ENCODE peak calls at places on chromosomes 11 and 22, in seven cellular contexts. D, E, X, B, I, H and N are unnamed samples.

GRCh38 chr22:35218079-35218478 is 39.2 kb upstream of the HMGXB4 start:
- DNase-seq in D (peak; percentile 8), E (no peak), X (no peak), B (peak; percentile 80), I (no peak), H (no peak), N (no peak)

GRCh38 chr11:125075900-125076317 is 12.8 kb downstream of the SLC37A2 start:
- DNase-seq in D (no peak), E (no peak), X (peak; percentile 44), B (no peak), I (no peak), H (peak; percentile 60), N (no peak)

GRCh38 chr11:71545405-71545966 is 2.7 kb upstream of the KRTAP5-9 start:
- DNase-seq in D (no peak), E (no peak), X (no peak), B (no peak), I (no peak), H (no peak), N (no peak)

GRCh38 chr22:27913162-27913741 is 5.8 kb downstream of the PITPNB start:
- DNase-seq in D (peak; percentile 29), E (no peak), X (no peak), B (no peak), I (no peak), H (peak; percentile 81), N (peak; percentile 80)

GRCh38 chr11:134535029-134536025 is 123.3 kb upstream of the B3GAT1 start:
- DNase-seq in D (no peak), E (peak; percentile 16), X (peak; percentile 37), B (no peak), I (no peak), H (no peak), N (no peak)

GRCh38 chr11:120239713-120240640 is at the start of gene POU2F3:
- DNase-seq in D (no peak), E (peak; percentile 65), X (peak; percentile 79), B (no peak), I (no peak), H (no peak), N (peak; percentile 56)

GRCh38 chr11:93740031-93740801 is 1.1 kb downstream of the TAF1D start:
- DNase-seq in D (peak; percentile 56), E (no peak), X (no peak), B (peak; percentile 87), I (no peak), H (no peak), N (peak; percentile 81)

GRCh38 chr22:48940988-48941902 is 886.4 kb downstream of the BRD1 start:
- DNase-seq in D (no peak), E (peak; percentile 12), X (peak; percentile 37), B (no peak), I (no peak), H (no peak), N (no peak)

GRCh38 chr11:9639099-9639498 is 24.8 kb upstream of the SWAP70 start:
- DNase-seq in D (no peak), E (no peak), X (no peak), B (no peak), I (no peak), H (no peak), N (no peak)

GRCh38 chr11:67456068-67456705 is 1.0 kb downstream of the CABP4 start:
- DNase-seq in D (no peak), E (no peak), X (no peak), B (no peak), I (no peak), H (no peak), N (no peak)

GRCh38 chr22:38282397-38282796 is 9.6 kb upstream of the TMEM184B start:
- DNase-seq in D (peak; percentile 21), E (no peak), X (no peak), B (peak; percentile 74), I (no peak), H (peak; percentile 28), N (no peak)

GRCh38 chr22:37892566-37893338 is 13.3 kb upstream of the MICALL1 start:
- DNase-seq in D (no peak), E (no peak), X (no peak), B (no peak), I (no peak), H (no peak), N (no peak)

GRCh38 chr11:36127550-36127949 is 161.7 kb downstream of the COMMD9 start:
- DNase-seq in D (no peak), E (no peak), X (no peak), B (no peak), I (no peak), H (no peak), N (no peak)

GRCh38 chr11:128179049-128179448 is 408.3 kb downstream of the ETS1 start:
- DNase-seq in D (no peak), E (no peak), X (no peak), B (no peak), I (no peak), H (no peak), N (no peak)

DNA sequence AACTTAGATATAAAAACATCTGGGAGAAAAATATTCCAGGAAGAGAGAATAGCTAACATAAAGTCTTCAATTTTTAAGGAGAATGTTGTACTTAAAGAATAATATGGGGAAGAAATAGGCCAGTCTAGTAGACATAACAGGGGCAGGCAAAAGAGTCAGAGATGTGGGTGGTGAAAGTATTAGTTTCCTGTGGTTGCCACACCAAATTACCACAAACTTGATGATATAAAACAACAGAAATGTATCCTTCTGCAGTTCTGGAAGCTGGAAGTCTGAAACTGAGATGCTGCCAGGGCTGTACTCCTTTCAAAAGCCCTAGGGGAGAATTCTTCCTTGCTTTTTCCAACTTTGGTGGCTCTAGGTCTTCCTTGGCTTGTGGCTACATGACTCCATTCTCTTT is 1309.7 kb downstream of the LRRC4C start:
- DNase-seq in D (no peak), E (no peak), X (no peak), B (no peak), I (no peak), H (peak; percentile 21), N (no peak)
- H3K18ac ChIP-seq in D (no peak overlapping the region), E (no peak overlapping the region), X (no peak overlapping the region), B (no peak overlapping the region), I (no peak overlapping the region), H (no peak overlapping the region), N (no peak overlapping the region)

GRCh38 chr22:26308467-26308866 is 120.6 kb upstream of the ASPHD2 start:
- DNase-seq in D (no peak), E (no peak), X (no peak), B (no peak), I (no peak), H (no peak), N (no peak)

GRCh38 chr22:26303475-26303874 is 125.6 kb upstream of the ASPHD2 start:
- DNase-seq in D (no peak), E (no peak), X (no peak), B (no peak), I (no peak), H (no peak), N (no peak)

GRCh38 chr22:26310616-26311015 is 118.4 kb upstream of the ASPHD2 start:
- DNase-seq in D (no peak), E (no peak), X (no peak), B (no peak), I (no peak), H (no peak), N (no peak)

GRCh38 chr22:26302726-26303125 is 126.3 kb upstream of the ASPHD2 start:
- DNase-seq in D (no peak), E (no peak), X (no peak), B (no peak), I (no peak), H (no peak), N (no peak)

DNA sequence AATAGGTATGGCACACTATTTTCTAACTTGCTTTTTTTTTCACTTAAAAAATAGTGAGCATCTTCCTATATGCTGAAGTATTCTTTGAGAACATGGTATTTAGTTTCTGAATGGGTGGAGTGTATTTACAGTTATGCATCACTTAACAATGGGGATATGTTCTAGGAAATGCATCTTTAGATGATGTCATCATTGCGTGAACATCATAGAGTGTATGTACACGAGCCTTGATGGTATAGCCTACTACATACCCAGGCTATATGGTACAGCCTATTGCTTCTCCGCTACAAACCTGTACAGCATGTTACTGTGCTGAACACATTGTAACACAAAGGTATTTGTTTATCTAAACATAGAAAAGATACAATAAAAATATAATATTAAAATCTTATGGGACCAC is 124.3 kb upstream of the ASPHD2 start:
- DNase-seq in D (no peak), E (no peak), X (no peak), B (no peak), I (no peak), H (no peak), N (no peak)
- H3K18ac ChIP-seq in D (no peak overlapping the region), E (no peak overlapping the region), X (no peak overlapping the region), B (no peak overlapping the region), I (no peak overlapping the region), H (no peak overlapping the region), N (no peak overlapping the region)

DNA sequence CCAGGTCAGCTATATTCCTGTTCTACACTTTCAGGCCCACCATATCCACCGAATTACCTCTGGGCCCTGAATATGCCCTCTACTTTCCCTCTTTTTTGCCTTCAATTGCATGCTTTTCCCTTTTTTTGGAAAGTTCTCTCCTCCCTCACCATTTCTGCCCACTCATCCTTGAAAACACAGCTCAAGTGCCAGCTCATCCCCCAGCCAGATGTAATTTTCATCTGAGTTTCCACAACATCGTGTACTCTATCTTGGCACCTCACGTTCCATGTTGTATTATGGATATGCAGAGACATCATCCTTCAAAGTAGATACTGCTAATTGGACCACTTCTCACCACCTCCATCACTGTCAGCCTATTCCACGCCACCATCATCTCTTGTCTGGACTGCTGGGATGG is 129.8 kb upstream of the HSD17B12 start:
- DNase-seq in D (no peak), E (no peak), X (no peak), B (no peak), I (no peak), H (no peak), N (no peak)
- H3K18ac ChIP-seq in D (no peak overlapping the region), E (no peak overlapping the region), X (no peak overlapping the region), B (no peak overlapping the region), I (no peak overlapping the region), H (no peak overlapping the region), N (no peak overlapping the region)

GRCh38 chr11:114942207-114942606 is 263.9 kb downstream of the NXPE2 start:
- DNase-seq in D (no peak), E (no peak), X (no peak), B (no peak), I (no peak), H (no peak), N (peak; percentile 49)
- H3K18ac ChIP-seq in D (no peak overlapping the region), E (no peak overlapping the region), X (no peak overlapping the region), B (no peak overlapping the region), I (no peak overlapping the region), H (no peak overlapping the region), N (no peak overlapping the region)

DNA sequence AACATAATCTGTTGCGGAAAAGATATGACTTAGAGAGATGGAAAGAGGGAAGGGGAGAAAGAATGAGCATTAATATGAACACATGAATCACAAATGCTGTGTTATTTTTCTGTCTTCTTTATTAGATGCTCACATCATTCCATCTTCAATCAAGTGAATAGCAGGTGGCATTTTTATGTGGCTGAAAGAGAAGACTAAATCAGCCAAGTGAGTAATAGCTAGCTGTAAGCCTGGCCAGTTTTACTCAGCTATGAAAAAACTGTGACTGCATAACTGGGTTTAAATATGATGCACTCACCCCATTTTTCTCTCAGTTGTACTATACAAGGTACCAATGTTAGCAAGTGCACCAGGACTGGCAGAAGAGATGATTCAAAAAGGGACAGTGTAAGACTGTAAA is 571.1 kb downstream of the JRKL start:
- DNase-seq in D (no peak), E (no peak), X (no peak), B (no peak), I (no peak), H (no peak), N (no peak)
- H3K18ac ChIP-seq in D (no peak overlapping the region), E (no peak overlapping the region), X (no peak overlapping the region), B (no peak overlapping the region), I (no peak overlapping the region), H (no peak overlapping the region), N (no peak overlapping the region)